ENCODE peak calls at places on chromosomes 12 and 14, in six cellular contexts. E is K562, T is HCT116, L is SK-N-SH, U is GM12878, H is HepG2. Q is an unnamed sample.

GRCh38 chr12:131229426-131230339 is 276.0 kb downstream of the ADGRD1 start:
- DNase-seq in U (no peak), L (peak; percentile 92), H (no peak), E (peak; percentile 93), T (no peak), Q (peak; percentile 74)

GRCh38 chr12:68007466-68007865 is 18.2 kb downstream of the IFNG-AS1 start:
- DNase-seq in U (no peak), H (no peak), L (no peak), T (no peak), E (no peak), Q (no peak)

GRCh38 chr14:94386085-94387031 is 2.0 kb downstream of the SERPINA1 start:
- DNase-seq in U (no peak), T (no peak), E (no peak), L (no peak), H (no peak), Q (no peak)

GRCh38 chr14:24705840-24706239 is 71.8 kb upstream of the GZMB start:
- DNase-seq in E (no peak), T (no peak), U (peak; percentile 58), L (no peak), H (no peak), Q (no peak)

GRCh38 chr12:54126696-54127537 is 61.9 kb downstream of the SMUG1 start:
- DNase-seq in T (no peak), H (no peak), U (no peak), E (no peak), L (peak; percentile 85), Q (peak; percentile 77)

GRCh38 chr12:80848858-80849257 is 88.9 kb downstream of the LIN7A start:
- DNase-seq in L (no peak), E (no peak), H (no peak), T (no peak), U (no peak), Q (no peak)

GRCh38 chr14:37035401-37035800 is 137.0 kb downstream of the SLC25A21 start:
- DNase-seq in H (no peak), L (no peak), U (no peak), E (no peak), T (no peak), Q (no peak)

GRCh38 chr12:3313655-3314305 is 177.2 kb upstream of the PRMT8 start:
- DNase-seq in H (peak; percentile 40), E (peak; percentile 12), T (no peak), U (no peak), L (peak; percentile 64), Q (peak; percentile 63)

GRCh38 chr14:98219638-98220037 is 1052.4 kb downstream of the BCL11B start:
- DNase-seq in U (no peak), T (no peak), L (no peak), H (no peak), E (no peak), Q (no peak)

GRCh38 chr14:103875010-103875409 is 27.6 kb upstream of the PPP1R13B start:
- DNase-seq in E (no peak), L (no peak), U (no peak), H (no peak), T (no peak), Q (no peak)

GRCh38 chr14:51020024-51020710 is 74.7 kb downstream of the TRIM9 start:
- DNase-seq in E (no peak), H (no peak), L (peak; percentile 73), T (no peak), U (no peak), Q (no peak)

GRCh38 chr14:90061849-90062794 is at the start of gene KCNK13:
- DNase-seq in H (no peak), T (no peak), U (no peak), L (peak; percentile 74), E (peak; percentile 8), Q (peak; percentile 72)

GRCh38 chr14:73634333-73634833 is 10.4 kb upstream of the DNAL1 start:
- DNase-seq in E (no peak), U (no peak), H (no peak), L (peak; percentile 16), T (no peak), Q (peak; percentile 94)

GRCh38 chr12:65916991-65917676 is 92.9 kb downstream of the HMGA2 start:
- DNase-seq in T (no peak), E (no peak), H (no peak), L (no peak), U (no peak), Q (no peak)

GRCh38 chr12:49917126-49917787 is 13.6 kb upstream of the FAIM2 start:
- DNase-seq in H (no peak), T (no peak), U (no peak), L (no peak), E (no peak), Q (no peak)
- H2AFZ ChIP-seq in H (no peak overlapping the region), T (no peak overlapping the region), U (no peak overlapping the region), L (no peak overlapping the region), E (no peak overlapping the region), Q (peak overlapping the region; percentile 52)

GRCh38 chr14:26794731-26795130 is 196.9 kb upstream of the NOVA1 start:
- DNase-seq in L (no peak), T (no peak), U (no peak), H (no peak), E (no peak), Q (no peak)
- TF ChIP-seq REST in L (no peak), T (no peak), U (no peak), H (no peak), E (no peak), Q (no peak)

DNA sequence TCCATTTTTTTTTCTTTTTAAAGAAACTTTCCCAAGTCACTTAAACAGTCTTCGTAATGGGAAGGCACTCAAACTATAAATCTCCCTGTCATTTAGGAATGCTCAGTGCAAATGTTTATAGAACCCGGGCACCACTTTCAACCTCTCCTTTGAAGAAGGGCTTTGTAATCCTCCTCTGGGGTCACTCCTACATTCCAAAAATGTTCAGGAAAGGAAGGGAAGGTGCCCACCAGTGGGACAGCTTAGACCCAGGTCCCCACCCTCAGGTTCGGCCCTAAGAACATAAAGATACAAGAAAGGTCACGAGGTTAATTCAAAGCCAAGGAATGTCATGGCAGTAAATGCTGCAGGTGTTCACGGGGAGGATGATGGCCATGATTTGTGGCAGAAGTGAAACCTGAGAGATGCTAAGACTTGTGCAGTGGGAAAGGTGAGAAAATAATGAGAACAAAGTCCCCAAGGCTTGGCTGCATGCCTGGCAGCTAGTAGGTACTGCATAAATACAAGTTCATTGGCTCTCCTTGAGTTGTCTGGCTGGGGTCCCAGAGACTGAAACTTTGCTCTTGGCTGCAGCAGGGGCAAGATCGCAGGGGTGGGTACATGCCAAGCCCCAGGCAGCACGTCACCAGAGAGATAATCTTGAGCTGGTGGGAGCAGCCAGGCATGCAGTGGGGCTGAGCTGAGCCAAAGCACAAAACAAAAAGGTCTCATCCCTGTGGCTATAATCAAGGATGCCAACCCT is 21.1 kb downstream of the KRT18 start:
- DNase-seq in T (no peak), L (no peak), H (peak; percentile 82), E (no peak), U (peak; percentile 39), Q (no peak)
- H2AFZ ChIP-seq in T (peak overlapping the region; percentile 82), L (no peak overlapping the region), H (no peak overlapping the region), E (no peak overlapping the region), U (no peak overlapping the region), Q (no peak overlapping the region)

DNA sequence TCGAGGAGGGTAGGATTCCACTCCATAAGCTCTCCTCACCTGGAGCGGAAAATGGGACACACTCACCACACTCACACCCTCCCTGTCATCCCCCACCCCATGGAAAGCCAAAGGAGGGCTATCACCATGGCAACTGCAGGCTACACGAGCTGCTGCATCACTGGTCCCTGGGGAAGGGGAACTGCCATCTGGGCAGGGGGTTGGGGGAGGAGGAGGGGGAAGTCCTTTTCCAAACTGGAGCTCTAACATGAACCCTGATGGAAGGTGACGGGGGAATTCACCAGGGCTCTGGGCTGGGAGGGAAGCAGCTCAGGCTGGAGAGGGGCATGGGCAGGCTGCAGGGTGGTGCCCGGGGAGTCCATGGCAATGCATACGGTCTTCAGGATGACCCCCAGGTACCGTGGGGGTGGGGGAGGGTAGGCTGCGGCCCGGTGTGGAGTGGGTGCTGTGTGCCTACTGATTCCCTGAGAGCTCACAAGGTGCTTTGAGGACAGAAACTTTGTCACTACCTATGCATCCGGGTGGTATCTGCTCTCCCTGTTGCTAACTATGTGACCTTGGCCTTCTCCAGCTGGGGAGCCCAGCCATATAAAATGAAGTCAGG is 94.5 kb downstream of the LRRC74A start:
- DNase-seq in H (no peak), U (no peak), T (no peak), E (no peak), L (peak; percentile 69), Q (peak; percentile 75)
- TF ChIP-seq REST in H (no peak), U (no peak), T (no peak), E (no peak), L (no peak), Q (no peak)